ENCODE peak calls at places on chromosomes 16 and 17, in eight cellular contexts. One of them, this sample, is unnamed.
A peak's percentile ranks its signal among the peaks of the same experiment; 100 is the strongest.

GRCh38 chr16:20674684-20675487 is 22.6 kb downstream of the ACSM1 start:
- DNase-seq in uterus: peak; percentile 44
- DNase-seq in stomach: no peak
- DNase-seq in bronchial epithelial cell: no peak
- DNase-seq in H7: no peak
- DNase-seq in Peyer's patch: peak; percentile 16
- DNase-seq in PC-3: no peak
- DNase-seq in astrocyte: no peak
- DNase-seq in this sample: peak; percentile 72

GRCh38 chr17:43169561-43170139 is 1.4 kb upstream of the NBR1 start:
- DNase-seq in H7: peak; percentile 73
- DNase-seq in uterus: peak; percentile 29
- DNase-seq in bronchial epithelial cell: peak; percentile 0
- DNase-seq in PC-3: peak; percentile 7
- DNase-seq in Peyer's patch: peak; percentile 25
- DNase-seq in stomach: peak; percentile 66
- DNase-seq in astrocyte: no peak
- DNase-seq in this sample: peak; percentile 76

GRCh38 chr17:70086468-70086867 is 11.4 kb downstream of the KCNJ16 start:
- DNase-seq in H7: no peak
- DNase-seq in PC-3: peak; percentile 59
- DNase-seq in stomach: no peak
- DNase-seq in Peyer's patch: no peak
- DNase-seq in astrocyte: no peak
- DNase-seq in uterus: no peak
- DNase-seq in bronchial epithelial cell: no peak
- DNase-seq in this sample: no peak

GRCh38 chr17:47941998-47942490 is 673 bp downstream of the PNPO start:
- DNase-seq in astrocyte: no peak
- DNase-seq in stomach: no peak
- DNase-seq in bronchial epithelial cell: no peak
- DNase-seq in PC-3: no peak
- DNase-seq in H7: no peak
- DNase-seq in uterus: no peak
- DNase-seq in Peyer's patch: no peak
- DNase-seq in this sample: no peak

GRCh38 chr17:48113201-48113676 is 5.7 kb downstream of the SNX11 start:
- DNase-seq in stomach: no peak
- DNase-seq in bronchial epithelial cell: no peak
- DNase-seq in H7: no peak
- DNase-seq in uterus: no peak
- DNase-seq in Peyer's patch: peak; percentile 66
- DNase-seq in astrocyte: no peak
- DNase-seq in PC-3: no peak
- DNase-seq in this sample: no peak

GRCh38 chr16:83994087-83994486 is 26.0 kb downstream of the NECAB2 start:
- DNase-seq in bronchial epithelial cell: peak; percentile 94
- DNase-seq in Peyer's patch: no peak
- DNase-seq in H7: no peak
- DNase-seq in astrocyte: peak; percentile 84
- DNase-seq in stomach: no peak
- DNase-seq in PC-3: peak; percentile 61
- DNase-seq in uterus: no peak
- DNase-seq in this sample: no peak

GRCh38 chr17:75845058-75845711 is 981 bp upstream of the UNC13D start:
- DNase-seq in uterus: peak; percentile 62
- DNase-seq in PC-3: peak; percentile 96
- DNase-seq in stomach: peak; percentile 93
- DNase-seq in Peyer's patch: peak; percentile 81
- DNase-seq in H7: peak; percentile 96
- DNase-seq in bronchial epithelial cell: peak; percentile 64
- DNase-seq in astrocyte: no peak
- DNase-seq in this sample: peak; percentile 95

GRCh38 chr17:2624292-2624731 is 30.9 kb downstream of the PAFAH1B1 start:
- DNase-seq in Peyer's patch: peak; percentile 43
- DNase-seq in uterus: no peak
- DNase-seq in astrocyte: no peak
- DNase-seq in PC-3: no peak
- DNase-seq in stomach: no peak
- DNase-seq in bronchial epithelial cell: peak; percentile 18
- DNase-seq in H7: no peak
- DNase-seq in this sample: no peak

GRCh38 chr17:1793447-1793806 is 31.6 kb downstream of the SERPINF1 start:
- DNase-seq in astrocyte: peak; percentile 14
- DNase-seq in bronchial epithelial cell: peak; percentile 88
- DNase-seq in uterus: no peak
- DNase-seq in H7: no peak
- DNase-seq in Peyer's patch: no peak
- DNase-seq in PC-3: no peak
- DNase-seq in stomach: no peak
- DNase-seq in this sample: peak; percentile 17

DNA sequence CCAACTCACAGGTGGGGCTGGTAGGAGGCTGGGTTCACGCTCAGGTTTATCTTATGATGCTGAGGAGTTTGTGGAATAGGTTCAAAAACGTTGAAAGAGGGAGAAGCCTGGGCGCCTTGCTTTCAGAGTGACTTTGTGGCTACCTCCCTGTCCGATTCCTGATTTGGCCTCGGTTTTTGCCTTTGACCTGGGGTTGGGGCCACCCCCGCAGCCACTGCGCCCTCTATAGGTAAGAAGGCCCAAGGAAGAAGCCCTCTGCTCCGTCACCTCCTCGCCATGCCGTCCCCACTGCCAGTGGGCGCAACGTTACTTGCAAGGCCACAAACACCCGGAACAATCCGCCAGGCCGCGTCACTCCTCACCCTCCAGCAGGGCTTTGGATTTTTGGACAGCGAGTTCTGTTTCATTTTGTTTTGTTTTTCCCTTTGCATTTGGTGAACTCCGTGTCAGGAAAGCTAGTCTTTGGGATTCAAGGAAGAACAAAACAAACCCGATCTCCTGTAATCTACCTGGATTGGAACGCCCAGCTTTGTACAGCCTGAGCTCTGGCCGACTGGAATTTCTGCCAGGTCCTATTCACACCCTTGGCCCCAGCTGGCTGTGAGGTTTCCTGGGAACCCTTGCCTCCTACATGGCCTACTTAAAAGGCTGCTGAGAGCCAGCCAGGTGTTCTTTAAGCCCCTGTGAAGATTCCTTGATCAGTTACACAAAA is 60.7 kb downstream of the TBC1D16 start:
- DNase-seq in uterus: no peak
- DNase-seq in stomach: peak; percentile 71
- DNase-seq in Peyer's patch: no peak
- DNase-seq in bronchial epithelial cell: no peak
- DNase-seq in H7: peak; percentile 86
- DNase-seq in PC-3: no peak
- DNase-seq in astrocyte: no peak
- DNase-seq in this sample: peak; percentile 75
- H3K36me3 ChIP-seq in uterus: no peaks in the 10 kb centered on the region
- H3K36me3 ChIP-seq in stomach: no peaks in the 10 kb centered on the region
- H3K36me3 ChIP-seq in Peyer's patch: no peaks in the 10 kb centered on the region
- H3K36me3 ChIP-seq in bronchial epithelial cell: peaks cover 6% of the 10 kb centered on the region
- H3K36me3 ChIP-seq in H7: no peaks in the 10 kb centered on the region
- H3K36me3 ChIP-seq in PC-3: no peaks in the 10 kb centered on the region
- H3K36me3 ChIP-seq in astrocyte: peaks cover 3% of the 10 kb centered on the region
- H3K36me3 ChIP-seq in this sample: no peaks in the 10 kb centered on the region

DNA sequence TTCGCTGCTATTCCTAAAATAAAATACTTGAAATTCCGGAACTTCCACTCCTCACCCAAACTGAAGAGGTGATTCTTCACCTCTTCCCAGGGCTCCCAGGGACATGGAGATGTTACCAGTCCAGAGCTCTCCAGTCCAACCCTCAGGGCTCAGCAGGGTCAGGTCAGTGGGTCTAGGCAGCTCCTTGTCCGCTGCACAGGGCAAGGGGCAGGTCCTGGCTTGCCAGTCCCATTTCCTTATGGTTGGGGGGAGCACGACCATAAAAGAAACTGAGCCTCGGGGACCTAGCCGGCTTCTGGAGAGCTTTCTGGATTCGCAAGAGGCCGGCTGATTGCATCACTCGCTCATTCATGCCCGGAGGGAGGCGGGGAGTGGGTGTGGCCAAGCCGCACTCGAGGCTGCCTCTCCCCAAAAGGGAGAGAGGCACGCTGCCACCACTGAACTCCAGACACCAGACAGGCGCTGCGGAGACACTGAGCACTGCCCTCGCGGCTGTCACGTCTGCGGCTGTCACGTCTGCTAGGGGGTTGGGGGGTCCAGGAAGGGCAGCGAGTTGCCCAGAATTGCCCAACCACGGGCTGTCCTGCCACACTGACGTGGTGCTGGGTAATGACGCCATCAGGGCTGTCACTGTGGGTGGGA is 15.8 kb downstream of the SLC7A5 start:
- DNase-seq in astrocyte: peak; percentile 80
- DNase-seq in Peyer's patch: peak; percentile 90
- DNase-seq in H7: peak; percentile 98
- DNase-seq in stomach: peak; percentile 95
- DNase-seq in PC-3: peak; percentile 81
- DNase-seq in bronchial epithelial cell: peak; percentile 83
- DNase-seq in uterus: peak; percentile 87
- DNase-seq in this sample: peak; percentile 97
- H3K36me3 ChIP-seq in astrocyte: peaks cover 17% of the 10 kb centered on the region
- H3K36me3 ChIP-seq in Peyer's patch: no peaks in the 10 kb centered on the region
- H3K36me3 ChIP-seq in H7: peaks cover 15% of the 10 kb centered on the region
- H3K36me3 ChIP-seq in stomach: peaks cover 11% of the 10 kb centered on the region
- H3K36me3 ChIP-seq in PC-3: peaks cover 45% of the 10 kb centered on the region
- H3K36me3 ChIP-seq in bronchial epithelial cell: peaks cover 55% of the 10 kb centered on the region
- H3K36me3 ChIP-seq in uterus: no peaks in the 10 kb centered on the region
- H3K36me3 ChIP-seq in this sample: no peaks in the 10 kb centered on the region

DNA sequence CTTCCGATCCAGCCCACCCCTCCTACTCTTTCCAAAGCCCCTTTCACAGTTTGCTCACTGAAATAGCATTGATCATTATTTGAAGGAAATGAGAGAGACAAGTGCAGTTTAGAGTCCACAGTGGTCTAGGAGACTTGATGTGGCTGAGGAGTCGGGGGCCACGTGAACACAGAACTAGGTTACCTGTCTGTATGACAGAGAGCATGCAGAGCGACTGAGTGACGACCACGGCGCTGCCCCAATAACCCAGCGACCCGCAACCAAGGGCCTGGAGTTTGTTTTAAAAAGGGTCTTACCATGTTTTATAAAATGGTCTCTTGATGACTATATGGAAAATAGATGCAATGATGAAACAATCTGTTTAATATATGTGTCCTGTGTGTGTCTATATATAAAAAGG is 39.5 kb downstream of the NDEL1 start:
- DNase-seq in uterus: no peak
- DNase-seq in astrocyte: no peak
- DNase-seq in PC-3: no peak
- DNase-seq in Peyer's patch: no peak
- DNase-seq in bronchial epithelial cell: no peak
- DNase-seq in H7: peak; percentile 8
- DNase-seq in stomach: no peak
- DNase-seq in this sample: no peak
- H3K36me3 ChIP-seq in uterus: no peaks in the 10 kb centered on the region
- H3K36me3 ChIP-seq in astrocyte: peaks cover 52% of the 10 kb centered on the region
- H3K36me3 ChIP-seq in PC-3: peaks cover 6% of the 10 kb centered on the region
- H3K36me3 ChIP-seq in Peyer's patch: no peaks in the 10 kb centered on the region
- H3K36me3 ChIP-seq in bronchial epithelial cell: peaks cover 28% of the 10 kb centered on the region
- H3K36me3 ChIP-seq in H7: peaks cover 47% of the 10 kb centered on the region
- H3K36me3 ChIP-seq in stomach: peaks cover 55% of the 10 kb centered on the region
- H3K36me3 ChIP-seq in this sample: peaks cover 32% of the 10 kb centered on the region

GRCh38 chr17:57530508-57530907 is 214.6 kb downstream of the CCDC182 start:
- DNase-seq in stomach: no peak
- DNase-seq in PC-3: no peak
- DNase-seq in astrocyte: no peak
- DNase-seq in H7: no peak
- DNase-seq in Peyer's patch: no peak
- DNase-seq in uterus: peak; percentile 47
- DNase-seq in bronchial epithelial cell: peak; percentile 21
- DNase-seq in this sample: no peak

GRCh38 chr17:57531078-57531477 is 214.0 kb downstream of the CCDC182 start:
- DNase-seq in stomach: no peak
- DNase-seq in H7: no peak
- DNase-seq in Peyer's patch: no peak
- DNase-seq in astrocyte: no peak
- DNase-seq in PC-3: no peak
- DNase-seq in bronchial epithelial cell: no peak
- DNase-seq in uterus: no peak
- DNase-seq in this sample: no peak

GRCh38 chr17:57527437-57528083 is 217.5 kb downstream of the CCDC182 start:
- DNase-seq in Peyer's patch: no peak
- DNase-seq in bronchial epithelial cell: no peak
- DNase-seq in PC-3: no peak
- DNase-seq in stomach: no peak
- DNase-seq in H7: peak; percentile 59
- DNase-seq in astrocyte: no peak
- DNase-seq in uterus: no peak
- DNase-seq in this sample: no peak

GRCh38 chr17:57530026-57530425 is 215.1 kb downstream of the CCDC182 start:
- DNase-seq in Peyer's patch: no peak
- DNase-seq in astrocyte: no peak
- DNase-seq in bronchial epithelial cell: no peak
- DNase-seq in H7: no peak
- DNase-seq in uterus: no peak
- DNase-seq in stomach: no peak
- DNase-seq in PC-3: no peak
- DNase-seq in this sample: no peak

GRCh38 chr17:57528084-57528451 is 217.0 kb downstream of the CCDC182 start:
- DNase-seq in H7: no peak
- DNase-seq in PC-3: no peak
- DNase-seq in stomach: no peak
- DNase-seq in astrocyte: no peak
- DNase-seq in Peyer's patch: no peak
- DNase-seq in bronchial epithelial cell: no peak
- DNase-seq in uterus: peak; percentile 76
- DNase-seq in this sample: peak; percentile 38
- H3K36me3 ChIP-seq in H7: no peaks in the 10 kb centered on the region
- H3K36me3 ChIP-seq in PC-3: no peaks in the 10 kb centered on the region
- H3K36me3 ChIP-seq in stomach: no peaks in the 10 kb centered on the region
- H3K36me3 ChIP-seq in astrocyte: no peaks in the 10 kb centered on the region
- H3K36me3 ChIP-seq in Peyer's patch: no peaks in the 10 kb centered on the region
- H3K36me3 ChIP-seq in bronchial epithelial cell: peaks cover 2% of the 10 kb centered on the region
- H3K36me3 ChIP-seq in uterus: no peaks in the 10 kb centered on the region
- H3K36me3 ChIP-seq in this sample: no peaks in the 10 kb centered on the region

DNA sequence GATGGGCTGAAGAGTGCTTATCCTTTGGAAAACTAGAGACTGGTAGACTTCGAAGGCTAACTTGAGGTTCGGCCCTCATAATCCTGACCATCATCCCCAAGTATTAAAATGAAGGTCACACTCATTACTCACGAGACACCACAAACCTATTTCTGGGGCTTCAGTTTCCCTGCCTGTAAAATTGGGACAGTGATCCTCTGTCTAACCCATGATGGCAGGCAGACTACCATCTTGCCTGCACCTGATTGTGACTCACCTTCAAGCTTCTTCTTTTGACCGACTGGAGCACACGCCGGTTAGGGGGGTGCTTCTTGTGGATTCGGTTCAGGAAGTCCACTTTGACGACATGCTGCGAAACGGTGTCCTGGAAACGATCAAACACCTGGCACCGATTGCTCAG is 14.2 kb upstream of the DHRS13 start:
- DNase-seq in astrocyte: no peak
- DNase-seq in stomach: no peak
- DNase-seq in Peyer's patch: no peak
- DNase-seq in uterus: no peak
- DNase-seq in bronchial epithelial cell: no peak
- DNase-seq in PC-3: no peak
- DNase-seq in H7: no peak
- DNase-seq in this sample: no peak
- H3K36me3 ChIP-seq in astrocyte: peaks cover 75% of the 10 kb centered on the region
- H3K36me3 ChIP-seq in stomach: peaks cover 83% of the 10 kb centered on the region
- H3K36me3 ChIP-seq in Peyer's patch: no peaks in the 10 kb centered on the region
- H3K36me3 ChIP-seq in uterus: no peaks in the 10 kb centered on the region
- H3K36me3 ChIP-seq in bronchial epithelial cell: peaks cover 46% of the 10 kb centered on the region
- H3K36me3 ChIP-seq in PC-3: peaks cover 60% of the 10 kb centered on the region
- H3K36me3 ChIP-seq in H7: peaks cover 70% of the 10 kb centered on the region
- H3K36me3 ChIP-seq in this sample: peaks cover 18% of the 10 kb centered on the region

GRCh38 chr17:81263371-81264181 is 24.5 kb downstream of the NDUFAF8 start:
- DNase-seq in bronchial epithelial cell: no peak
- DNase-seq in astrocyte: no peak
- DNase-seq in Peyer's patch: no peak
- DNase-seq in stomach: no peak
- DNase-seq in uterus: no peak
- DNase-seq in PC-3: no peak
- DNase-seq in H7: no peak
- DNase-seq in this sample: no peak
- H3K36me3 ChIP-seq in bronchial epithelial cell: peaks cover 44% of the 10 kb centered on the region
- H3K36me3 ChIP-seq in astrocyte: peaks cover 8% of the 10 kb centered on the region
- H3K36me3 ChIP-seq in Peyer's patch: no peaks in the 10 kb centered on the region
- H3K36me3 ChIP-seq in stomach: peaks cover 69% of the 10 kb centered on the region
- H3K36me3 ChIP-seq in uterus: no peaks in the 10 kb centered on the region
- H3K36me3 ChIP-seq in PC-3: peaks cover 6% of the 10 kb centered on the region
- H3K36me3 ChIP-seq in H7: peaks cover 2% of the 10 kb centered on the region
- H3K36me3 ChIP-seq in this sample: peaks cover 7% of the 10 kb centered on the region